ENCODE peak calls at places on chromosomes 4 and X, in five cellular contexts. C is AG04450, M is upper lobe of left lung, P is SK-MEL-5, E is hepatocyte. Y is an unnamed sample.
A peak's percentile ranks its signal among the peaks of the same experiment; 100 is the strongest.

GRCh38 chr4:38275331-38275821 is 315.2 kb downstream of the PTTG2 start:
- DNase-seq in M (peak; percentile 87), E (peak; percentile 50), P (no peak), C (no peak), Y (no peak)

GRCh38 chr4:55346851-55347255 is 811 bp downstream of the SRD5A3 start:
- DNase-seq in E (no peak), M (no peak), C (no peak), P (no peak), Y (no peak)

GRCh38 chr4:25088342-25088952 is 57.7 kb upstream of the LGI2 start:
- DNase-seq in E (no peak), P (no peak), M (no peak), C (no peak), Y (no peak)

GRCh38 chrX:133249659-133250058 is 31.5 kb upstream of the TFDP3 start:
- DNase-seq in M (no peak), P (peak; percentile 38), C (no peak), E (no peak), Y (no peak)

GRCh38 chrX:22310779-22311178 is 38.1 kb downstream of the CBLL2 start:
- DNase-seq in M (no peak), C (no peak), E (no peak), P (no peak), Y (no peak)

GRCh38 chr4:28334221-28334620 is 1473.6 kb downstream of the STIM2 start:
- DNase-seq in C (no peak), M (no peak), P (no peak), E (no peak), Y (no peak)

GRCh38 chr4:155600246-155600645 is 66.4 kb upstream of the GUCY1A1 start:
- DNase-seq in M (no peak), E (no peak), P (no peak), C (no peak), Y (no peak)

GRCh38 chr4:110793890-110794588 is 171.2 kb upstream of the PITX2 start:
- DNase-seq in E (peak; percentile 17), M (no peak), C (no peak), P (no peak), Y (no peak)

GRCh38 chr4:39062094-39062493 is at the start of gene KLHL5:
- DNase-seq in P (peak; percentile 85), E (no peak), M (no peak), C (no peak), Y (no peak)

GRCh38 chr4:94480362-94480951 is 28.7 kb downstream of the PDLIM5 start:
- DNase-seq in M (no peak), C (no peak), E (no peak), P (no peak), Y (no peak)

GRCh38 chrX:40282901-40283674 is 185.3 kb upstream of the BCOR start:
- DNase-seq in M (no peak), E (no peak), C (no peak), P (no peak), Y (no peak)

GRCh38 chrX:44062842-44063241 is 89.7 kb upstream of the NDP start:
- DNase-seq in C (no peak), P (no peak), E (no peak), M (no peak), Y (no peak)

GRCh38 chr4:77156912-77157858 is at the start of gene CCNG2:
- DNase-seq in P (peak; percentile 23), M (peak; percentile 83), C (peak; percentile 92), E (peak; percentile 96), Y (peak; percentile 88)

GRCh38 chr4:175456131-175456530 is 355.9 kb downstream of the GPM6A start:
- DNase-seq in P (no peak), E (no peak), M (no peak), C (no peak), Y (no peak)

GRCh38 chr4:138834029-138834428 is 181.6 kb upstream of the NOCT start:
- DNase-seq in M (no peak), C (no peak), P (no peak), E (no peak), Y (no peak)

GRCh38 chrX:9786839-9787635 is 808 bp downstream of the SHROOM2 start:
- DNase-seq in M (no peak), C (no peak), P (no peak), E (peak; percentile 56), Y (no peak)

GRCh38 chrX:3232262-3232950 is 114.0 kb downstream of the MXRA5 start:
- DNase-seq in E (no peak), M (no peak), C (no peak), P (no peak), Y (no peak)

GRCh38 chrX:124232523-124233201 is 99.8 kb upstream of the TEX13D start:
- DNase-seq in M (no peak), P (no peak), E (no peak), C (no peak), Y (no peak)